ENCODE peak calls at places on chromosomes 4 and X, in ten cellular contexts. One of them, this sample, is unnamed.

GRCh38 chr4:79134767-79135166 is 191.1 kb downstream of the NAA11 start:
- DNase-seq in fibroblast of lung: no peak
- DNase-seq in ovary: no peak
- DNase-seq in activated B cell treated with CpG ODN at 0.5 μM for 24 hours: no peak
- DNase-seq in head of caudate nucleus: no peak
- DNase-seq in KG1: no peak
- DNase-seq in nucleus accumbens: no peak
- DNase-seq in MV-4-11: no peak
- DNase-seq in vagina: no peak
- DNase-seq in stimulated activated CD4-positive, alpha-beta T cell treated with anti-CD3 and anti-CD28 coated beads, Interleukin-1b, Interleukin-23, amount 100 ng/mL, for 24 hours: no peak
- DNase-seq in this sample: no peak

GRCh38 chr4:127782275-127783025 is at the start of gene HSPA4L:
- DNase-seq in nucleus accumbens: no peak
- DNase-seq in activated B cell treated with CpG ODN at 0.5 μM for 24 hours: peak
- DNase-seq in vagina: no peak
- DNase-seq in ovary: peak
- DNase-seq in fibroblast of lung: peak
- DNase-seq in stimulated activated CD4-positive, alpha-beta T cell treated with anti-CD3 and anti-CD28 coated beads, Interleukin-1b, Interleukin-23, amount 100 ng/mL, for 24 hours: peak
- DNase-seq in KG1: peak
- DNase-seq in head of caudate nucleus: peak
- DNase-seq in MV-4-11: peak
- DNase-seq in this sample: peak

GRCh38 chr4:154471924-154472323 is 19.7 kb downstream of the DCHS2 start:
- DNase-seq in fibroblast of lung: no peak
- DNase-seq in ovary: no peak
- DNase-seq in MV-4-11: no peak
- DNase-seq in activated B cell treated with CpG ODN at 0.5 μM for 24 hours: no peak
- DNase-seq in head of caudate nucleus: no peak
- DNase-seq in nucleus accumbens: no peak
- DNase-seq in KG1: no peak
- DNase-seq in vagina: no peak
- DNase-seq in stimulated activated CD4-positive, alpha-beta T cell treated with anti-CD3 and anti-CD28 coated beads, Interleukin-1b, Interleukin-23, amount 100 ng/mL, for 24 hours: no peak
- DNase-seq in this sample: no peak

GRCh38 chr4:127047930-127048329 is 584.8 kb upstream of the INTU start:
- DNase-seq in fibroblast of lung: peak
- DNase-seq in activated B cell treated with CpG ODN at 0.5 μM for 24 hours: no peak
- DNase-seq in vagina: no peak
- DNase-seq in ovary: no peak
- DNase-seq in stimulated activated CD4-positive, alpha-beta T cell treated with anti-CD3 and anti-CD28 coated beads, Interleukin-1b, Interleukin-23, amount 100 ng/mL, for 24 hours: no peak
- DNase-seq in head of caudate nucleus: no peak
- DNase-seq in nucleus accumbens: no peak
- DNase-seq in KG1: no peak
- DNase-seq in MV-4-11: no peak
- DNase-seq in this sample: no peak

GRCh38 chr4:109810580-109811387 is 4.8 kb upstream of the GAR1 start:
- DNase-seq in KG1: no peak
- DNase-seq in MV-4-11: no peak
- DNase-seq in ovary: no peak
- DNase-seq in nucleus accumbens: no peak
- DNase-seq in stimulated activated CD4-positive, alpha-beta T cell treated with anti-CD3 and anti-CD28 coated beads, Interleukin-1b, Interleukin-23, amount 100 ng/mL, for 24 hours: no peak
- DNase-seq in head of caudate nucleus: no peak
- DNase-seq in fibroblast of lung: no peak
- DNase-seq in activated B cell treated with CpG ODN at 0.5 μM for 24 hours: no peak
- DNase-seq in vagina: no peak
- DNase-seq in this sample: no peak

GRCh38 chr4:3384771-3385701 is 56.7 kb upstream of the HGFAC start:
- DNase-seq in KG1: no peak
- DNase-seq in nucleus accumbens: no peak
- DNase-seq in MV-4-11: peak
- DNase-seq in ovary: peak
- DNase-seq in head of caudate nucleus: peak
- DNase-seq in activated B cell treated with CpG ODN at 0.5 μM for 24 hours: no peak
- DNase-seq in stimulated activated CD4-positive, alpha-beta T cell treated with anti-CD3 and anti-CD28 coated beads, Interleukin-1b, Interleukin-23, amount 100 ng/mL, for 24 hours: no peak
- DNase-seq in vagina: no peak
- DNase-seq in fibroblast of lung: no peak
- DNase-seq in this sample: peak

GRCh38 chrX:46279925-46280313 is 265.3 kb downstream of the ZNF674 start:
- DNase-seq in head of caudate nucleus: no peak
- DNase-seq in activated B cell treated with CpG ODN at 0.5 μM for 24 hours: no peak
- DNase-seq in vagina: no peak
- DNase-seq in nucleus accumbens: no peak
- DNase-seq in stimulated activated CD4-positive, alpha-beta T cell treated with anti-CD3 and anti-CD28 coated beads, Interleukin-1b, Interleukin-23, amount 100 ng/mL, for 24 hours: no peak
- DNase-seq in MV-4-11: peak
- DNase-seq in fibroblast of lung: peak
- DNase-seq in ovary: no peak
- DNase-seq in KG1: no peak
- DNase-seq in this sample: no peak

GRCh38 chrX:10052906-10053625 is 85.9 kb downstream of the CLDN34 start:
- DNase-seq in ovary: no peak
- DNase-seq in fibroblast of lung: no peak
- DNase-seq in nucleus accumbens: no peak
- DNase-seq in vagina: no peak
- DNase-seq in KG1: no peak
- DNase-seq in head of caudate nucleus: peak
- DNase-seq in MV-4-11: peak
- DNase-seq in stimulated activated CD4-positive, alpha-beta T cell treated with anti-CD3 and anti-CD28 coated beads, Interleukin-1b, Interleukin-23, amount 100 ng/mL, for 24 hours: no peak
- DNase-seq in activated B cell treated with CpG ODN at 0.5 μM for 24 hours: no peak
- DNase-seq in this sample: no peak

GRCh38 chrX:151510203-151510602 is 53.3 kb upstream of the PASD1 start:
- DNase-seq in fibroblast of lung: no peak
- DNase-seq in KG1: no peak
- DNase-seq in stimulated activated CD4-positive, alpha-beta T cell treated with anti-CD3 and anti-CD28 coated beads, Interleukin-1b, Interleukin-23, amount 100 ng/mL, for 24 hours: no peak
- DNase-seq in activated B cell treated with CpG ODN at 0.5 μM for 24 hours: no peak
- DNase-seq in MV-4-11: no peak
- DNase-seq in ovary: no peak
- DNase-seq in nucleus accumbens: no peak
- DNase-seq in vagina: no peak
- DNase-seq in head of caudate nucleus: no peak
- DNase-seq in this sample: no peak

GRCh38 chrX:120356084-120356483 is 5.8 kb upstream of the ATP1B4 start:
- DNase-seq in activated B cell treated with CpG ODN at 0.5 μM for 24 hours: no peak
- DNase-seq in ovary: no peak
- DNase-seq in stimulated activated CD4-positive, alpha-beta T cell treated with anti-CD3 and anti-CD28 coated beads, Interleukin-1b, Interleukin-23, amount 100 ng/mL, for 24 hours: no peak
- DNase-seq in nucleus accumbens: no peak
- DNase-seq in fibroblast of lung: no peak
- DNase-seq in head of caudate nucleus: no peak
- DNase-seq in MV-4-11: no peak
- DNase-seq in vagina: no peak
- DNase-seq in KG1: no peak
- DNase-seq in this sample: no peak

GRCh38 chrX:119071381-119071780 is 1.4 kb upstream of the CT47C1 start:
- DNase-seq in vagina: no peak
- DNase-seq in MV-4-11: peak
- DNase-seq in ovary: no peak
- DNase-seq in fibroblast of lung: no peak
- DNase-seq in activated B cell treated with CpG ODN at 0.5 μM for 24 hours: no peak
- DNase-seq in head of caudate nucleus: no peak
- DNase-seq in KG1: no peak
- DNase-seq in stimulated activated CD4-positive, alpha-beta T cell treated with anti-CD3 and anti-CD28 coated beads, Interleukin-1b, Interleukin-23, amount 100 ng/mL, for 24 hours: no peak
- DNase-seq in nucleus accumbens: no peak
- DNase-seq in this sample: no peak

GRCh38 chr4:27861802-27862201 is 1001.2 kb downstream of the STIM2 start:
- DNase-seq in ovary: no peak
- DNase-seq in activated B cell treated with CpG ODN at 0.5 μM for 24 hours: no peak
- DNase-seq in head of caudate nucleus: no peak
- DNase-seq in nucleus accumbens: no peak
- DNase-seq in KG1: no peak
- DNase-seq in fibroblast of lung: peak
- DNase-seq in stimulated activated CD4-positive, alpha-beta T cell treated with anti-CD3 and anti-CD28 coated beads, Interleukin-1b, Interleukin-23, amount 100 ng/mL, for 24 hours: no peak
- DNase-seq in vagina: no peak
- DNase-seq in MV-4-11: peak
- DNase-seq in this sample: no peak

GRCh38 chr4:3415471-3416141 is 26.2 kb upstream of the HGFAC start:
- DNase-seq in MV-4-11: no peak
- DNase-seq in stimulated activated CD4-positive, alpha-beta T cell treated with anti-CD3 and anti-CD28 coated beads, Interleukin-1b, Interleukin-23, amount 100 ng/mL, for 24 hours: no peak
- DNase-seq in nucleus accumbens: no peak
- DNase-seq in activated B cell treated with CpG ODN at 0.5 μM for 24 hours: no peak
- DNase-seq in vagina: no peak
- DNase-seq in KG1: no peak
- DNase-seq in ovary: peak
- DNase-seq in head of caudate nucleus: peak
- DNase-seq in fibroblast of lung: no peak
- DNase-seq in this sample: no peak

GRCh38 chr4:38387348-38387747 is 276.7 kb upstream of the KLF3 start:
- DNase-seq in stimulated activated CD4-positive, alpha-beta T cell treated with anti-CD3 and anti-CD28 coated beads, Interleukin-1b, Interleukin-23, amount 100 ng/mL, for 24 hours: no peak
- DNase-seq in MV-4-11: no peak
- DNase-seq in ovary: peak
- DNase-seq in KG1: no peak
- DNase-seq in fibroblast of lung: peak
- DNase-seq in vagina: no peak
- DNase-seq in activated B cell treated with CpG ODN at 0.5 μM for 24 hours: no peak
- DNase-seq in nucleus accumbens: no peak
- DNase-seq in head of caudate nucleus: no peak
- DNase-seq in this sample: no peak

GRCh38 chr4:53804719-53805118 is 213.4 kb upstream of the LNX1 start:
- DNase-seq in stimulated activated CD4-positive, alpha-beta T cell treated with anti-CD3 and anti-CD28 coated beads, Interleukin-1b, Interleukin-23, amount 100 ng/mL, for 24 hours: no peak
- DNase-seq in head of caudate nucleus: peak
- DNase-seq in nucleus accumbens: no peak
- DNase-seq in vagina: no peak
- DNase-seq in ovary: no peak
- DNase-seq in fibroblast of lung: no peak
- DNase-seq in KG1: peak
- DNase-seq in activated B cell treated with CpG ODN at 0.5 μM for 24 hours: peak
- DNase-seq in MV-4-11: peak
- DNase-seq in this sample: no peak

GRCh38 chrX:84634201-84634782 is 132.0 kb upstream of the HDX start:
- DNase-seq in vagina: no peak
- DNase-seq in head of caudate nucleus: no peak
- DNase-seq in activated B cell treated with CpG ODN at 0.5 μM for 24 hours: no peak
- DNase-seq in KG1: no peak
- DNase-seq in stimulated activated CD4-positive, alpha-beta T cell treated with anti-CD3 and anti-CD28 coated beads, Interleukin-1b, Interleukin-23, amount 100 ng/mL, for 24 hours: no peak
- DNase-seq in fibroblast of lung: no peak
- DNase-seq in nucleus accumbens: no peak
- DNase-seq in MV-4-11: no peak
- DNase-seq in ovary: no peak
- DNase-seq in this sample: no peak

GRCh38 chr4:166941629-166942028 is 292.7 kb downstream of the SPOCK3 start:
- DNase-seq in stimulated activated CD4-positive, alpha-beta T cell treated with anti-CD3 and anti-CD28 coated beads, Interleukin-1b, Interleukin-23, amount 100 ng/mL, for 24 hours: no peak
- DNase-seq in head of caudate nucleus: no peak
- DNase-seq in vagina: no peak
- DNase-seq in ovary: no peak
- DNase-seq in nucleus accumbens: no peak
- DNase-seq in fibroblast of lung: peak
- DNase-seq in activated B cell treated with CpG ODN at 0.5 μM for 24 hours: no peak
- DNase-seq in MV-4-11: no peak
- DNase-seq in KG1: no peak
- DNase-seq in this sample: no peak

GRCh38 chr4:168449740-168450442 is 30.4 kb downstream of the DDX60L start:
- DNase-seq in nucleus accumbens: no peak
- DNase-seq in fibroblast of lung: peak
- DNase-seq in head of caudate nucleus: no peak
- DNase-seq in vagina: no peak
- DNase-seq in MV-4-11: peak
- DNase-seq in KG1: no peak
- DNase-seq in stimulated activated CD4-positive, alpha-beta T cell treated with anti-CD3 and anti-CD28 coated beads, Interleukin-1b, Interleukin-23, amount 100 ng/mL, for 24 hours: no peak
- DNase-seq in ovary: peak
- DNase-seq in activated B cell treated with CpG ODN at 0.5 μM for 24 hours: no peak
- DNase-seq in this sample: peak

GRCh38 chrX:124203311-124203710 is 129.1 kb upstream of the TEX13D start:
- DNase-seq in nucleus accumbens: no peak
- DNase-seq in stimulated activated CD4-positive, alpha-beta T cell treated with anti-CD3 and anti-CD28 coated beads, Interleukin-1b, Interleukin-23, amount 100 ng/mL, for 24 hours: no peak
- DNase-seq in fibroblast of lung: no peak
- DNase-seq in MV-4-11: no peak
- DNase-seq in KG1: no peak
- DNase-seq in vagina: no peak
- DNase-seq in ovary: no peak
- DNase-seq in activated B cell treated with CpG ODN at 0.5 μM for 24 hours: no peak
- DNase-seq in head of caudate nucleus: no peak
- DNase-seq in this sample: no peak

GRCh38 chrX:97446298-97446882 is 562.7 kb downstream of the RPA4 start:
- DNase-seq in KG1: no peak
- DNase-seq in vagina: no peak
- DNase-seq in head of caudate nucleus: no peak
- DNase-seq in stimulated activated CD4-positive, alpha-beta T cell treated with anti-CD3 and anti-CD28 coated beads, Interleukin-1b, Interleukin-23, amount 100 ng/mL, for 24 hours: no peak
- DNase-seq in nucleus accumbens: no peak
- DNase-seq in MV-4-11: no peak
- DNase-seq in fibroblast of lung: peak
- DNase-seq in activated B cell treated with CpG ODN at 0.5 μM for 24 hours: no peak
- DNase-seq in ovary: no peak
- DNase-seq in this sample: no peak

GRCh38 chrX:130682990-130683389 is 220.0 kb downstream of the ENOX2 start:
- DNase-seq in KG1: no peak
- DNase-seq in ovary: no peak
- DNase-seq in head of caudate nucleus: no peak
- DNase-seq in vagina: no peak
- DNase-seq in MV-4-11: no peak
- DNase-seq in fibroblast of lung: peak
- DNase-seq in activated B cell treated with CpG ODN at 0.5 μM for 24 hours: no peak
- DNase-seq in stimulated activated CD4-positive, alpha-beta T cell treated with anti-CD3 and anti-CD28 coated beads, Interleukin-1b, Interleukin-23, amount 100 ng/mL, for 24 hours: no peak
- DNase-seq in nucleus accumbens: no peak
- DNase-seq in this sample: no peak

GRCh38 chr4:139919513-139919912 is 234.5 kb downstream of the MAML3 start:
- DNase-seq in MV-4-11: no peak
- DNase-seq in head of caudate nucleus: no peak
- DNase-seq in stimulated activated CD4-positive, alpha-beta T cell treated with anti-CD3 and anti-CD28 coated beads, Interleukin-1b, Interleukin-23, amount 100 ng/mL, for 24 hours: no peak
- DNase-seq in fibroblast of lung: peak
- DNase-seq in ovary: no peak
- DNase-seq in vagina: no peak
- DNase-seq in KG1: no peak
- DNase-seq in nucleus accumbens: no peak
- DNase-seq in activated B cell treated with CpG ODN at 0.5 μM for 24 hours: no peak
- DNase-seq in this sample: no peak

GRCh38 chrX:110691446-110691845 is 104.2 kb downstream of the CHRDL1 start:
- DNase-seq in stimulated activated CD4-positive, alpha-beta T cell treated with anti-CD3 and anti-CD28 coated beads, Interleukin-1b, Interleukin-23, amount 100 ng/mL, for 24 hours: no peak
- DNase-seq in head of caudate nucleus: no peak
- DNase-seq in MV-4-11: no peak
- DNase-seq in nucleus accumbens: no peak
- DNase-seq in ovary: no peak
- DNase-seq in activated B cell treated with CpG ODN at 0.5 μM for 24 hours: no peak
- DNase-seq in vagina: no peak
- DNase-seq in KG1: no peak
- DNase-seq in fibroblast of lung: peak
- DNase-seq in this sample: no peak

GRCh38 chr4:114265342-114265741 is 285.9 kb upstream of the ARSJ start:
- DNase-seq in MV-4-11: no peak
- DNase-seq in head of caudate nucleus: no peak
- DNase-seq in ovary: no peak
- DNase-seq in vagina: no peak
- DNase-seq in stimulated activated CD4-positive, alpha-beta T cell treated with anti-CD3 and anti-CD28 coated beads, Interleukin-1b, Interleukin-23, amount 100 ng/mL, for 24 hours: no peak
- DNase-seq in activated B cell treated with CpG ODN at 0.5 μM for 24 hours: no peak
- DNase-seq in fibroblast of lung: no peak
- DNase-seq in KG1: no peak
- DNase-seq in nucleus accumbens: no peak
- DNase-seq in this sample: no peak

GRCh38 chrX:95764972-95765451 is 919.6 kb upstream of the DIAPH2 start:
- DNase-seq in nucleus accumbens: no peak
- DNase-seq in MV-4-11: peak
- DNase-seq in KG1: no peak
- DNase-seq in head of caudate nucleus: no peak
- DNase-seq in activated B cell treated with CpG ODN at 0.5 μM for 24 hours: no peak
- DNase-seq in fibroblast of lung: peak
- DNase-seq in vagina: no peak
- DNase-seq in ovary: peak
- DNase-seq in stimulated activated CD4-positive, alpha-beta T cell treated with anti-CD3 and anti-CD28 coated beads, Interleukin-1b, Interleukin-23, amount 100 ng/mL, for 24 hours: no peak
- DNase-seq in this sample: no peak

GRCh38 chr4:4818440-4819212 is 40.8 kb upstream of the MSX1 start:
- DNase-seq in fibroblast of lung: no peak
- DNase-seq in head of caudate nucleus: no peak
- DNase-seq in stimulated activated CD4-positive, alpha-beta T cell treated with anti-CD3 and anti-CD28 coated beads, Interleukin-1b, Interleukin-23, amount 100 ng/mL, for 24 hours: no peak
- DNase-seq in activated B cell treated with CpG ODN at 0.5 μM for 24 hours: no peak
- DNase-seq in nucleus accumbens: no peak
- DNase-seq in MV-4-11: no peak
- DNase-seq in KG1: no peak
- DNase-seq in ovary: no peak
- DNase-seq in vagina: no peak
- DNase-seq in this sample: no peak

GRCh38 chr4:53688186-53688790 is 97.0 kb upstream of the LNX1 start:
- DNase-seq in nucleus accumbens: no peak
- DNase-seq in stimulated activated CD4-positive, alpha-beta T cell treated with anti-CD3 and anti-CD28 coated beads, Interleukin-1b, Interleukin-23, amount 100 ng/mL, for 24 hours: no peak
- DNase-seq in vagina: no peak
- DNase-seq in MV-4-11: peak
- DNase-seq in activated B cell treated with CpG ODN at 0.5 μM for 24 hours: no peak
- DNase-seq in head of caudate nucleus: no peak
- DNase-seq in KG1: peak
- DNase-seq in ovary: no peak
- DNase-seq in fibroblast of lung: peak
- DNase-seq in this sample: no peak

GRCh38 chr4:40454816-40455215 is 119.7 kb downstream of the CHRNA9 start:
- DNase-seq in MV-4-11: peak
- DNase-seq in activated B cell treated with CpG ODN at 0.5 μM for 24 hours: no peak
- DNase-seq in nucleus accumbens: no peak
- DNase-seq in KG1: no peak
- DNase-seq in stimulated activated CD4-positive, alpha-beta T cell treated with anti-CD3 and anti-CD28 coated beads, Interleukin-1b, Interleukin-23, amount 100 ng/mL, for 24 hours: no peak
- DNase-seq in fibroblast of lung: no peak
- DNase-seq in vagina: no peak
- DNase-seq in head of caudate nucleus: no peak
- DNase-seq in ovary: no peak
- DNase-seq in this sample: no peak